ENCODE peak calls at places on chromosomes 7 and 10, in four cellular contexts. N, I, R and X are unnamed samples.

GRCh38 chr10:86960003-86960862 is 1.8 kb downstream of the SNCG start:
- DNase-seq in I (no peak), R (peak; percentile 65), N (peak; percentile 44), X (no peak)

GRCh38 chr7:153103219-153103618 is 343.7 kb downstream of the ACTR3B start:
- DNase-seq in N (no peak), R (no peak), I (no peak), X (no peak)

GRCh38 chr7:73717991-73718405 is 1.5 kb downstream of the STX1A start:
- DNase-seq in R (peak; percentile 93), I (no peak), N (no peak), X (no peak)

GRCh38 chr10:7872041-7872442 is 53.7 kb downstream of the TAF3 start:
- DNase-seq in I (no peak), R (peak; percentile 11), N (no peak), X (no peak)

GRCh38 chr7:271266-272107 is 18.5 kb upstream of the FOXL3 start:
- DNase-seq in I (no peak), N (no peak), R (no peak), X (no peak)

GRCh38 chr10:85547460-85548023 is 819.1 kb downstream of the GRID1 start:
- DNase-seq in N (no peak), I (no peak), R (no peak), X (no peak)

GRCh38 chr7:123615344-123615743 is 13.7 kb downstream of the ASB15 start:
- DNase-seq in I (no peak), R (peak; percentile 59), N (no peak), X (peak; percentile 21)

GRCh38 chr7:99011706-99012404 is 132.1 kb downstream of the SMURF1 start:
- DNase-seq in R (no peak), N (no peak), I (peak; percentile 53), X (no peak)

GRCh38 chr10:51694369-51694768 is 5.0 kb downstream of the CSTF2T start:
- DNase-seq in N (no peak), I (no peak), R (no peak), X (no peak)

GRCh38 chr10:117398014-117398413 is 22.8 kb upstream of the PDZD8 start:
- DNase-seq in N (no peak), I (no peak), R (no peak), X (no peak)

GRCh38 chr10:24344279-24344678 is 135.3 kb downstream of the KIAA1217 start:
- DNase-seq in R (peak; percentile 98), I (no peak), N (no peak), X (peak; percentile 91)

GRCh38 chr10:31940839-31941653 is 12.4 kb upstream of the ARHGAP12 start:
- DNase-seq in N (peak; percentile 44), R (peak; percentile 95), I (no peak), X (peak; percentile 58)

GRCh38 chr7:66357062-66357461 is 151.9 kb downstream of the TPST1 start:
- DNase-seq in I (no peak), N (no peak), R (no peak), X (no peak)
- H3K4me3 ChIP-seq in I (no peak overlapping the region), N (no peak overlapping the region), R (no peak overlapping the region), X (no peak overlapping the region)

GRCh38 chr10:14466256-14466655 is 135.5 kb upstream of the FRMD4A start:
- DNase-seq in R (peak; percentile 49), I (no peak), N (no peak), X (no peak)
- H3K27ac ChIP-seq in R (no peak overlapping the region), I (no peak overlapping the region), N (no peak overlapping the region), X (no peak overlapping the region)

GRCh38 chr10:44965104-44965503 is 5.5 kb downstream of the RASSF4 start:
- DNase-seq in N (no peak), I (no peak), R (no peak), X (no peak)
- H3K9me3 ChIP-seq in N (no peaks in the 10 kb centered on the region), I (no peaks in the 10 kb centered on the region), R (no peaks in the 10 kb centered on the region), X (no peaks in the 10 kb centered on the region)

GRCh38 chr10:48634984-48635557 is 30.2 kb upstream of the ARHGAP22 start:
- DNase-seq in I (no peak), N (no peak), R (no peak), X (no peak)
- H3K4me3 ChIP-seq in I (no peak overlapping the region), N (no peak overlapping the region), R (no peak overlapping the region), X (no peak overlapping the region)

GRCh38 chr7:111090834-111091233 is at the start of gene LRRN3:
- DNase-seq in I (no peak), N (no peak), R (peak; percentile 61), X (no peak)
- H3K27ac ChIP-seq in I (no peak within 1 kb of the TSS), N (no peak within 1 kb of the TSS), R (peak within 1 kb of the TSS; percentile 17), X (no peak within 1 kb of the TSS)

GRCh38 chr7:71239517-71239916 is 107.6 kb downstream of the GALNT17 start:
- DNase-seq in R (no peak), N (no peak), I (no peak), X (no peak)

GRCh38 chr7:71238541-71238940 is 106.6 kb downstream of the GALNT17 start:
- DNase-seq in I (no peak), N (no peak), R (no peak), X (no peak)

GRCh38 chr7:71245038-71245437 is 113.1 kb downstream of the GALNT17 start:
- DNase-seq in R (no peak), I (no peak), N (no peak), X (no peak)

DNA sequence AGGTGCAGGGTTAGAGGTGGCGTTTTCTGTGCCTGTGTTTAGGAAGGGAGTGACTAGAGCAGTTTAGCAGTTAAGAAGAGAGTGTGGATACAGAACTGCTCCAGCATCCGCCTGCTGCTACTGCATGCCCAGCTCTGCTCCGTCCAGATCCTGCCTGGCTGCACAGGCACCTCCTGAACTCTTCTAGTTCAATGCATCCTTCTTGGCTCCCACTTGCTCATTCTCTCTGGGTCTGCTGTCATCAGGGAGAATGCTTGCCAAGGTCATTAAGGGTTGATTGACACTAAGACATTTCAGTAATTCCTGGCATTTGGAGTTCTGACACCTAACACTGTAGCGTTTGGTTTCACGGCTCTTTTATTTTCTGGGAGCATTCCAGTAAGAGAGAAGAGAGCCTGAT is 112.1 kb downstream of the GALNT17 start:
- DNase-seq in R (no peak), I (no peak), N (no peak), X (no peak)
- H3K9me3 ChIP-seq in R (peaks cover 10% of the 10 kb centered on the region), I (no peaks in the 10 kb centered on the region), N (no peaks in the 10 kb centered on the region), X (peaks cover 35% of the 10 kb centered on the region)

DNA sequence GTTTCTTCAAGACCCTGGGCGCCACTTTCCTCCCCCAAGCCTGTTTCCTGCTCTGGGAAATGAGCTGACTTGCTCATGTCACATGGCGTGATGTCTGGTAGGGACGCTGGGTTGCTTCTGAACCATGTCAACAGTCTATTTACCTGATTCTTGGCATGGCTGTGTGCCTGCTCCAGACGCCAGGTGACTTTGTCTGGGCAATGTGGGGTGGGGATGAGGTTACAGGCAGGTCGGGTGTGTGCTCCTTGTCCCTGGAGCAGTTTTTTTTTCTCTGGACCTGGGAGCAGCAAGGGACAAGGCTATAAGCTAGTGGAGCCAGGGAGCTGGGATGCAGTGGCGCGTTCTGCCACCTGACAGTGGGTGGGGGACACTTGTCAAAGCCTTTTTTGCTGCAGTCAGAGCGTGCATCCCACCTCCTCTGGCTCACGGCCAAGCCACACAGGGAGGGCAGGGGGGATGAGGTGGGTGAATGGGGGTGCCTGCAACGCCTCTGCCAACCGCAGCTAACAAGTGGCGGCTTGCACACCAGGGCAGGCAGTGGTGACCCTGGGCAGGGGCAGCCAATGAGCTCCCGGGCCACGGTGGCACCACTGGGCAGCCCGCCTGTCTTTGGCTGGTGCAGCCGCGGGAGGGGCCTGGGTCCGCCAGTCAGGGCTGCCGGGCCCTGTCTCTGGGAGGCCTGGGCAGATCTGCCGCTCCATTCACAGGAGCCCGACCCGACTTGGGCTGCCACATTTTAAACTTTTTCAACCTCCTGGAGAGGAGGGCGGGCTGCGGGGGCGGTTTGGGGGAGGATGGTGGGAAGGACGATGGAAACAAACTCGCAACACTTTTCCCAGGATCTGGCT is 22.9 kb downstream of the DNAJB12 start:
- DNase-seq in R (peak; percentile 31), I (peak; percentile 91), N (peak; percentile 87), X (no peak)
- H3K4me3 ChIP-seq in R (no peak overlapping the region), I (no peak overlapping the region), N (no peak overlapping the region), X (no peak overlapping the region)

GRCh38 chr7:47552631-47553030 is 29.3 kb downstream of the TNS3 start:
- DNase-seq in R (peak; percentile 72), I (no peak), N (no peak), X (no peak)

GRCh38 chr7:47551550-47552121 is 30.3 kb downstream of the TNS3 start:
- DNase-seq in N (no peak), R (no peak), I (no peak), X (no peak)

GRCh38 chr7:47556511-47557180 is 25.3 kb downstream of the TNS3 start:
- DNase-seq in I (no peak), N (no peak), R (no peak), X (no peak)

GRCh38 chr7:47550788-47551470 is 31.0 kb downstream of the TNS3 start:
- DNase-seq in I (no peak), R (no peak), N (no peak), X (no peak)

GRCh38 chr7:47553309-47553708 is 28.6 kb downstream of the TNS3 start:
- DNase-seq in R (peak; percentile 52), I (no peak), N (no peak), X (no peak)
- H3K27ac ChIP-seq in R (no peak overlapping the region), I (no peak overlapping the region), N (no peak overlapping the region), X (peak overlapping the region; percentile 39)